ENCODE peak calls at places on chromosome 15, in seven cellular contexts. One of them, this sample, is unnamed.

GRCh38 chr15:43511012-43511885 is 6.2 kb upstream of the MAP1A start:
- DNase-seq in SK-N-SH: peak; percentile 55
- DNase-seq in hepatocyte: peak; percentile 49
- DNase-seq in tibial artery: peak; percentile 54
- DNase-seq in endodermal cell: peak; percentile 80
- DNase-seq in GM23338: peak; percentile 70
- DNase-seq in stomach: no peak
- DNase-seq in this sample: peak; percentile 61

GRCh38 chr15:33955945-33956344 is 12.4 kb upstream of the CHRM5 start:
- DNase-seq in SK-N-SH: no peak
- DNase-seq in tibial artery: no peak
- DNase-seq in hepatocyte: no peak
- DNase-seq in stomach: no peak
- DNase-seq in GM23338: no peak
- DNase-seq in endodermal cell: no peak
- DNase-seq in this sample: no peak

GRCh38 chr15:43465105-43465504 is 27.9 kb downstream of the TP53BP1 start:
- DNase-seq in tibial artery: no peak
- DNase-seq in hepatocyte: no peak
- DNase-seq in GM23338: no peak
- DNase-seq in stomach: no peak
- DNase-seq in SK-N-SH: no peak
- DNase-seq in endodermal cell: no peak
- DNase-seq in this sample: no peak

GRCh38 chr15:57692709-57693108 is 13.8 kb upstream of the POLR2M start:
- DNase-seq in tibial artery: no peak
- DNase-seq in SK-N-SH: no peak
- DNase-seq in hepatocyte: no peak
- DNase-seq in stomach: no peak
- DNase-seq in GM23338: no peak
- DNase-seq in endodermal cell: no peak
- DNase-seq in this sample: no peak

GRCh38 chr15:90161946-90162345 is 39.2 kb upstream of the SEMA4B start:
- DNase-seq in stomach: no peak
- DNase-seq in GM23338: no peak
- DNase-seq in hepatocyte: no peak
- DNase-seq in SK-N-SH: no peak
- DNase-seq in tibial artery: no peak
- DNase-seq in endodermal cell: no peak
- DNase-seq in this sample: no peak

GRCh38 chr15:100191161-100191560 is 150.6 kb downstream of the ADAMTS17 start:
- DNase-seq in SK-N-SH: no peak
- DNase-seq in tibial artery: no peak
- DNase-seq in GM23338: no peak
- DNase-seq in endodermal cell: no peak
- DNase-seq in stomach: no peak
- DNase-seq in hepatocyte: no peak
- DNase-seq in this sample: no peak

GRCh38 chr15:56996093-56996492 is 77.6 kb downstream of the TCF12 start:
- DNase-seq in GM23338: no peak
- DNase-seq in stomach: no peak
- DNase-seq in SK-N-SH: no peak
- DNase-seq in hepatocyte: no peak
- DNase-seq in tibial artery: no peak
- DNase-seq in endodermal cell: no peak
- DNase-seq in this sample: no peak

GRCh38 chr15:63765338-63765737 is 68.4 kb downstream of the HERC1 start:
- DNase-seq in SK-N-SH: no peak
- DNase-seq in hepatocyte: no peak
- DNase-seq in tibial artery: no peak
- DNase-seq in endodermal cell: peak; percentile 44
- DNase-seq in GM23338: peak; percentile 87
- DNase-seq in stomach: no peak
- DNase-seq in this sample: peak; percentile 13

GRCh38 chr15:63370764-63371163 is 10.9 kb downstream of the CA12 start:
- DNase-seq in GM23338: peak; percentile 55
- DNase-seq in hepatocyte: no peak
- DNase-seq in stomach: no peak
- DNase-seq in endodermal cell: no peak
- DNase-seq in SK-N-SH: no peak
- DNase-seq in tibial artery: no peak
- DNase-seq in this sample: no peak

GRCh38 chr15:39285663-39286062 is 295.2 kb upstream of the THBS1 start:
- DNase-seq in GM23338: no peak
- DNase-seq in SK-N-SH: no peak
- DNase-seq in hepatocyte: no peak
- DNase-seq in tibial artery: no peak
- DNase-seq in endodermal cell: no peak
- DNase-seq in stomach: no peak
- DNase-seq in this sample: no peak

GRCh38 chr15:98438907-98439306 is 209.4 kb upstream of the IGF1R start:
- DNase-seq in GM23338: no peak
- DNase-seq in stomach: no peak
- DNase-seq in endodermal cell: no peak
- DNase-seq in hepatocyte: no peak
- DNase-seq in SK-N-SH: no peak
- DNase-seq in tibial artery: no peak
- DNase-seq in this sample: no peak

GRCh38 chr15:98439523-98439942 is 208.8 kb upstream of the IGF1R start:
- DNase-seq in endodermal cell: no peak
- DNase-seq in hepatocyte: no peak
- DNase-seq in stomach: no peak
- DNase-seq in tibial artery: no peak
- DNase-seq in GM23338: no peak
- DNase-seq in SK-N-SH: no peak
- DNase-seq in this sample: no peak

GRCh38 chr15:98440917-98441316 is 207.4 kb upstream of the IGF1R start:
- DNase-seq in hepatocyte: no peak
- DNase-seq in tibial artery: no peak
- DNase-seq in SK-N-SH: no peak
- DNase-seq in stomach: no peak
- DNase-seq in endodermal cell: no peak
- DNase-seq in GM23338: no peak
- DNase-seq in this sample: no peak

GRCh38 chr15:98438326-98438725 is 210.0 kb upstream of the IGF1R start:
- DNase-seq in tibial artery: no peak
- DNase-seq in stomach: no peak
- DNase-seq in hepatocyte: no peak
- DNase-seq in GM23338: no peak
- DNase-seq in SK-N-SH: no peak
- DNase-seq in endodermal cell: no peak
- DNase-seq in this sample: no peak

DNA sequence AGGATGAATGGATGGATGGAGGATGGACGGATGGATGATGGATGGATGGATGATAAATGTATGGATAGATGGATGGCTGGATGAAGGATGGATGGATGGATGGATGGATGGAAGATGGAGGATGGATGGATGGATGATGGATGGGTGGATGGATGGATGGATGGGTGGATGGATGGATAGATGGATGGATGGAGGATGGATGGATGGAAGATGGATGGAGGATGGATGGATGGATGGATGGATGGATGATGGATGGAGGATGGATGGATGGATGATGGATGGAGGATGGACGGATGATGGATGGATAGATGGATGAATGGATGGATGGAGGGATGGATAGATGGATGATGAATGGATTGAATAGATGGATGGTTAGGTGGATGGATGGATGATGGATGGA is 210.6 kb upstream of the IGF1R start:
- DNase-seq in GM23338: no peak
- DNase-seq in tibial artery: no peak
- DNase-seq in hepatocyte: no peak
- DNase-seq in stomach: no peak
- DNase-seq in SK-N-SH: no peak
- DNase-seq in endodermal cell: no peak
- DNase-seq in this sample: no peak
- H3K27me3 ChIP-seq in GM23338: no peaks in the 10 kb centered on the region
- H3K27me3 ChIP-seq in tibial artery: no peaks in the 10 kb centered on the region
- H3K27me3 ChIP-seq in hepatocyte: no peaks in the 10 kb centered on the region
- H3K27me3 ChIP-seq in stomach: no peaks in the 10 kb centered on the region
- H3K27me3 ChIP-seq in SK-N-SH: peaks cover 38% of the 10 kb centered on the region
- H3K27me3 ChIP-seq in endodermal cell: no peaks in the 10 kb centered on the region
- H3K27me3 ChIP-seq in this sample: no peaks in the 10 kb centered on the region

GRCh38 chr15:78063966-78064365 is 13.5 kb downstream of the TBC1D2B start:
- DNase-seq in SK-N-SH: no peak
- DNase-seq in stomach: no peak
- DNase-seq in tibial artery: peak; percentile 48
- DNase-seq in endodermal cell: no peak
- DNase-seq in hepatocyte: no peak
- DNase-seq in GM23338: no peak
- DNase-seq in this sample: no peak

GRCh38 chr15:78065973-78066946 is 11.3 kb downstream of the TBC1D2B start:
- DNase-seq in SK-N-SH: no peak
- DNase-seq in GM23338: no peak
- DNase-seq in hepatocyte: no peak
- DNase-seq in endodermal cell: no peak
- DNase-seq in tibial artery: peak; percentile 59
- DNase-seq in stomach: no peak
- DNase-seq in this sample: no peak

GRCh38 chr15:78067328-78068241 is 9.9 kb downstream of the TBC1D2B start:
- DNase-seq in hepatocyte: no peak
- DNase-seq in GM23338: no peak
- DNase-seq in tibial artery: peak; percentile 80
- DNase-seq in SK-N-SH: peak; percentile 77
- DNase-seq in stomach: peak; percentile 69
- DNase-seq in endodermal cell: no peak
- DNase-seq in this sample: no peak

GRCh38 chr15:78064544-78064943 is 13.0 kb downstream of the TBC1D2B start:
- DNase-seq in tibial artery: peak; percentile 4
- DNase-seq in stomach: no peak
- DNase-seq in endodermal cell: no peak
- DNase-seq in GM23338: no peak
- DNase-seq in hepatocyte: no peak
- DNase-seq in SK-N-SH: no peak
- DNase-seq in this sample: no peak

DNA sequence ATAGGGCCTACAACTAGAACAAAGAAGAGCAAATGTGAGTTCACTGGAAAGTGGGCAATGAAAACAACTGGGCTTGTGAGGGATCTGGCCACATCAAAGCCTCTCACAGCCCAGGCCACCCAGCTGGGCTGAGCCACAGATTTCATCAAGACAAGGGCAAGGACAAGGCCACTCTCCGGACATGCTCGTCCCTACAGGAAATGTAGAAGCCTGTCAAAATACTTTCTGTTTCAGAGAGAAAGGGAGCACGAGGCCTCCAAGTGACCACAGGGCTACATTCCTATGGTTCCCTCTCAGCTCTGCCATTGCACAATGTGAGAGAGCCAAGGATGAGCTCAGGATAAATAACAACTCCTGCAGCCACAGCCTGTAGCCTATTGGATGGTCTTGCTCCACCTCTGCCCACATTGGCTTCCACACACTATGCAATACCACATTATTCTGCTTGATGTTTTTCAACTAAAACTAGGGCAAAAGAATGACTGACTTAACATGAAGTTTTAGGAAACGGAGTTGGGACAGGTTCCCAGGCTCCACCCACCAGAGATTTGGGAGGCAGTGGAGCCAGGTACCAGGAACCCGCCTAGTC is 12.1 kb downstream of the TBC1D2B start:
- DNase-seq in hepatocyte: peak; percentile 83
- DNase-seq in stomach: peak; percentile 47
- DNase-seq in GM23338: no peak
- DNase-seq in SK-N-SH: no peak
- DNase-seq in endodermal cell: no peak
- DNase-seq in tibial artery: peak; percentile 91
- DNase-seq in this sample: no peak
- H3K4me3 ChIP-seq in hepatocyte: no peak overlapping the region
- H3K4me3 ChIP-seq in stomach: no peak overlapping the region
- H3K4me3 ChIP-seq in GM23338: no peak overlapping the region
- H3K4me3 ChIP-seq in SK-N-SH: no peak overlapping the region
- H3K4me3 ChIP-seq in endodermal cell: no peak overlapping the region
- H3K4me3 ChIP-seq in tibial artery: peak overlapping the region; percentile 22
- H3K4me3 ChIP-seq in this sample: no peak overlapping the region

GRCh38 chr15:68428431-68428940 is 3.5 kb downstream of the ITGA11 start:
- DNase-seq in endodermal cell: peak; percentile 17
- DNase-seq in SK-N-SH: no peak
- DNase-seq in GM23338: no peak
- DNase-seq in hepatocyte: no peak
- DNase-seq in tibial artery: peak; percentile 23
- DNase-seq in stomach: no peak
- DNase-seq in this sample: no peak

GRCh38 chr15:68427961-68428360 is 4.0 kb downstream of the ITGA11 start:
- DNase-seq in SK-N-SH: no peak
- DNase-seq in tibial artery: peak; percentile 28
- DNase-seq in hepatocyte: no peak
- DNase-seq in stomach: no peak
- DNase-seq in endodermal cell: peak; percentile 14
- DNase-seq in GM23338: no peak
- DNase-seq in this sample: no peak

GRCh38 chr15:68430471-68431036 is 1.4 kb downstream of the ITGA11 start:
- DNase-seq in stomach: no peak
- DNase-seq in tibial artery: peak; percentile 54
- DNase-seq in SK-N-SH: no peak
- DNase-seq in hepatocyte: no peak
- DNase-seq in GM23338: no peak
- DNase-seq in endodermal cell: peak; percentile 40
- DNase-seq in this sample: no peak

GRCh38 chr15:68431037-68431791 is 749 bp downstream of the ITGA11 start:
- DNase-seq in tibial artery: peak; percentile 84
- DNase-seq in GM23338: peak; percentile 59
- DNase-seq in stomach: peak; percentile 17
- DNase-seq in endodermal cell: peak; percentile 78
- DNase-seq in hepatocyte: peak; percentile 40
- DNase-seq in SK-N-SH: peak; percentile 63
- DNase-seq in this sample: peak; percentile 55

DNA sequence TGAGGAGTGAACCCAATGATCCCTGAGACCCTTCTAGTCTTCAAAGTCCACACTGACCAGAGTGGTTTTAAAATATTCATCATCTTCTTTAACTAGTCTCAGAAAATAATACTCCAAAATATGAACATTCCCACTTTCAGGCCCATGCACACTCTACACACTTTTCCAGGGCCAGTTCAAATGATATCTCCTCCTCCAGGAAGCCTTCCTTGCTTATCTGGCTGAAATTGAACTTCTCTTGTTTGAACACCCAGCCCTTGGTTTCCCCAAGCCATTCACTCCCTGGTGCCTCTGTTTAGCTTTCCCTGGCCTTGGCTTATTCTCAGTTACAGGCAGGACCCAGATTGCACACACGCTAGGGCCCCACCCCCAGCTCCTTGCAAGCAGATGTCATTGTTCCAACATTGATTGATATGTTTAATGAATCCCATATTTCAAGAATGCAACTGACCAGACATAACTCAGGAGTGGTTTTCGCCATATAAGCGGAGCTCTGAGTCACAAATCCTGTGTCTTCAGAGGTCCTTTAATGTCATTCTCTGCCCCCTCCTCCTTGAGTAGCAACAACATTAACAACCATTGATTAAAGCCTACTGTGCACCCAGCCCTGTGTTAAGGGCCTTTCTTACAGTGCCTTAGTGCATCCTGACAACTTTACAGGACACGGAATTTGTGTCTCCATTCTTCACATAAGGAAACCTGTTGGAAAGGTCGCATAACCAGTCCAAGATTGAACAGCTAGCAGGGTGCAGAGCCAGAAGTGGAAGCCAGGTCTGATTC is 2.1 kb downstream of the ITGA11 start:
- DNase-seq in endodermal cell: peak; percentile 13
- DNase-seq in tibial artery: peak; percentile 19
- DNase-seq in hepatocyte: no peak
- DNase-seq in GM23338: no peak
- DNase-seq in SK-N-SH: no peak
- DNase-seq in stomach: no peak
- DNase-seq in this sample: no peak
- H3K27me3 ChIP-seq in endodermal cell: peaks cover 73% of the 10 kb centered on the region
- H3K27me3 ChIP-seq in tibial artery: no peaks in the 10 kb centered on the region
- H3K27me3 ChIP-seq in hepatocyte: peaks cover 46% of the 10 kb centered on the region
- H3K27me3 ChIP-seq in GM23338: peaks cover 64% of the 10 kb centered on the region
- H3K27me3 ChIP-seq in SK-N-SH: peaks cover 29% of the 10 kb centered on the region
- H3K27me3 ChIP-seq in stomach: no peaks in the 10 kb centered on the region
- H3K27me3 ChIP-seq in this sample: peaks cover 79% of the 10 kb centered on the region

GRCh38 chr15:52294881-52295420 is 653 bp downstream of the MYO5C start:
- DNase-seq in GM23338: peak; percentile 40
- DNase-seq in SK-N-SH: peak; percentile 70
- DNase-seq in stomach: no peak
- DNase-seq in hepatocyte: peak; percentile 22
- DNase-seq in endodermal cell: peak; percentile 55
- DNase-seq in tibial artery: no peak
- DNase-seq in this sample: peak; percentile 36
- H3K4me3 ChIP-seq in GM23338: peak overlapping the region; percentile 78
- H3K4me3 ChIP-seq in SK-N-SH: peak overlapping the region; percentile 66
- H3K4me3 ChIP-seq in stomach: peak overlapping the region; percentile 59
- H3K4me3 ChIP-seq in hepatocyte: peak overlapping the region; percentile 56
- H3K4me3 ChIP-seq in endodermal cell: peak overlapping the region; percentile 71
- H3K4me3 ChIP-seq in tibial artery: peak overlapping the region; percentile 45
- H3K4me3 ChIP-seq in this sample: peak overlapping the region; percentile 74